ENCODE peak calls at places on chromosomes 5 and 9, in nine cellular contexts. One of them, this sample, is unnamed.

GRCh38 chr5:81171769-81172168 is 61.4 kb upstream of the CKMT2 start:
- DNase-seq in NCI-H345: no peak
- DNase-seq in PC-3: peak
- DNase-seq in sigmoid colon: no peak
- DNase-seq in left lung: no peak
- DNase-seq in psoas muscle: no peak
- DNase-seq in stimulated activated CD4-positive, alpha-beta T cell treated with anti-CD3 and anti-CD28 coated beads, Interleukin-2, amount 100 ng/mL, for 48 hours: no peak
- DNase-seq in foreskin fibroblast: no peak
- DNase-seq in neuronal stem cell: no peak
- DNase-seq in this sample: no peak

GRCh38 chr5:54985301-54986268 is at the start of gene ESM1:
- DNase-seq in sigmoid colon: no peak
- DNase-seq in foreskin fibroblast: peak
- DNase-seq in PC-3: peak
- DNase-seq in NCI-H345: no peak
- DNase-seq in stimulated activated CD4-positive, alpha-beta T cell treated with anti-CD3 and anti-CD28 coated beads, Interleukin-2, amount 100 ng/mL, for 48 hours: no peak
- DNase-seq in left lung: peak
- DNase-seq in psoas muscle: no peak
- DNase-seq in neuronal stem cell: no peak
- DNase-seq in this sample: no peak

GRCh38 chr9:130073373-130073772 is 19.7 kb downstream of the GPR107 start:
- DNase-seq in psoas muscle: no peak
- DNase-seq in NCI-H345: no peak
- DNase-seq in neuronal stem cell: no peak
- DNase-seq in foreskin fibroblast: peak
- DNase-seq in stimulated activated CD4-positive, alpha-beta T cell treated with anti-CD3 and anti-CD28 coated beads, Interleukin-2, amount 100 ng/mL, for 48 hours: no peak
- DNase-seq in left lung: no peak
- DNase-seq in sigmoid colon: no peak
- DNase-seq in PC-3: no peak
- DNase-seq in this sample: no peak

GRCh38 chr5:68193481-68194036 is 22.0 kb upstream of the PIK3R1 start:
- DNase-seq in neuronal stem cell: no peak
- DNase-seq in NCI-H345: no peak
- DNase-seq in foreskin fibroblast: no peak
- DNase-seq in stimulated activated CD4-positive, alpha-beta T cell treated with anti-CD3 and anti-CD28 coated beads, Interleukin-2, amount 100 ng/mL, for 48 hours: no peak
- DNase-seq in PC-3: no peak
- DNase-seq in left lung: no peak
- DNase-seq in psoas muscle: no peak
- DNase-seq in sigmoid colon: no peak
- DNase-seq in this sample: no peak

GRCh38 chr9:7067169-7067568 is 309.4 kb downstream of the KDM4C start:
- DNase-seq in psoas muscle: no peak
- DNase-seq in left lung: no peak
- DNase-seq in PC-3: no peak
- DNase-seq in sigmoid colon: no peak
- DNase-seq in NCI-H345: no peak
- DNase-seq in neuronal stem cell: no peak
- DNase-seq in foreskin fibroblast: no peak
- DNase-seq in stimulated activated CD4-positive, alpha-beta T cell treated with anti-CD3 and anti-CD28 coated beads, Interleukin-2, amount 100 ng/mL, for 48 hours: no peak
- DNase-seq in this sample: no peak

GRCh38 chr5:158727108-158727507 is 372.6 kb downstream of the EBF1 start:
- DNase-seq in stimulated activated CD4-positive, alpha-beta T cell treated with anti-CD3 and anti-CD28 coated beads, Interleukin-2, amount 100 ng/mL, for 48 hours: no peak
- DNase-seq in neuronal stem cell: no peak
- DNase-seq in sigmoid colon: no peak
- DNase-seq in psoas muscle: peak
- DNase-seq in NCI-H345: no peak
- DNase-seq in foreskin fibroblast: no peak
- DNase-seq in PC-3: no peak
- DNase-seq in left lung: no peak
- DNase-seq in this sample: no peak

GRCh38 chr5:156686816-156687215 is 163.3 kb upstream of the PPP1R2B start:
- DNase-seq in psoas muscle: no peak
- DNase-seq in NCI-H345: no peak
- DNase-seq in stimulated activated CD4-positive, alpha-beta T cell treated with anti-CD3 and anti-CD28 coated beads, Interleukin-2, amount 100 ng/mL, for 48 hours: no peak
- DNase-seq in left lung: no peak
- DNase-seq in neuronal stem cell: no peak
- DNase-seq in sigmoid colon: no peak
- DNase-seq in foreskin fibroblast: no peak
- DNase-seq in PC-3: no peak
- DNase-seq in this sample: no peak

GRCh38 chr9:136098210-136098609 is 3.1 kb upstream of the NACC2 start:
- DNase-seq in NCI-H345: no peak
- DNase-seq in psoas muscle: no peak
- DNase-seq in PC-3: no peak
- DNase-seq in left lung: no peak
- DNase-seq in foreskin fibroblast: no peak
- DNase-seq in neuronal stem cell: no peak
- DNase-seq in stimulated activated CD4-positive, alpha-beta T cell treated with anti-CD3 and anti-CD28 coated beads, Interleukin-2, amount 100 ng/mL, for 48 hours: no peak
- DNase-seq in sigmoid colon: no peak
- DNase-seq in this sample: no peak

GRCh38 chr5:55234171-55234700 is 828 bp upstream of the CCNO start:
- DNase-seq in left lung: no peak
- DNase-seq in psoas muscle: no peak
- DNase-seq in foreskin fibroblast: no peak
- DNase-seq in stimulated activated CD4-positive, alpha-beta T cell treated with anti-CD3 and anti-CD28 coated beads, Interleukin-2, amount 100 ng/mL, for 48 hours: no peak
- DNase-seq in neuronal stem cell: no peak
- DNase-seq in sigmoid colon: no peak
- DNase-seq in NCI-H345: peak
- DNase-seq in PC-3: peak
- DNase-seq in this sample: peak

GRCh38 chr9:136493567-136493971 is 10.7 kb upstream of the SEC16A start:
- DNase-seq in stimulated activated CD4-positive, alpha-beta T cell treated with anti-CD3 and anti-CD28 coated beads, Interleukin-2, amount 100 ng/mL, for 48 hours: no peak
- DNase-seq in psoas muscle: no peak
- DNase-seq in sigmoid colon: no peak
- DNase-seq in NCI-H345: no peak
- DNase-seq in neuronal stem cell: no peak
- DNase-seq in PC-3: no peak
- DNase-seq in foreskin fibroblast: no peak
- DNase-seq in left lung: no peak
- DNase-seq in this sample: no peak

GRCh38 chr9:135217836-135218235 is 130.4 kb downstream of the OLFM1 start:
- DNase-seq in NCI-H345: no peak
- DNase-seq in neuronal stem cell: no peak
- DNase-seq in PC-3: no peak
- DNase-seq in stimulated activated CD4-positive, alpha-beta T cell treated with anti-CD3 and anti-CD28 coated beads, Interleukin-2, amount 100 ng/mL, for 48 hours: no peak
- DNase-seq in foreskin fibroblast: no peak
- DNase-seq in sigmoid colon: peak
- DNase-seq in left lung: no peak
- DNase-seq in psoas muscle: peak
- DNase-seq in this sample: no peak

GRCh38 chr9:4366649-4367330 is 66.9 kb upstream of the GLIS3 start:
- DNase-seq in sigmoid colon: peak
- DNase-seq in neuronal stem cell: peak
- DNase-seq in left lung: no peak
- DNase-seq in stimulated activated CD4-positive, alpha-beta T cell treated with anti-CD3 and anti-CD28 coated beads, Interleukin-2, amount 100 ng/mL, for 48 hours: peak
- DNase-seq in foreskin fibroblast: peak
- DNase-seq in psoas muscle: no peak
- DNase-seq in PC-3: peak
- DNase-seq in NCI-H345: peak
- DNase-seq in this sample: peak

GRCh38 chr5:140966293-140967225 is at the start of gene PCDHAC2:
- DNase-seq in stimulated activated CD4-positive, alpha-beta T cell treated with anti-CD3 and anti-CD28 coated beads, Interleukin-2, amount 100 ng/mL, for 48 hours: no peak
- DNase-seq in left lung: peak
- DNase-seq in foreskin fibroblast: no peak
- DNase-seq in psoas muscle: peak
- DNase-seq in NCI-H345: peak
- DNase-seq in sigmoid colon: peak
- DNase-seq in neuronal stem cell: peak
- DNase-seq in PC-3: peak
- DNase-seq in this sample: no peak

GRCh38 chr5:1633605-1634336 is 110.0 kb upstream of the LPCAT1 start:
- DNase-seq in left lung: peak
- DNase-seq in psoas muscle: peak
- DNase-seq in NCI-H345: peak
- DNase-seq in PC-3: peak
- DNase-seq in sigmoid colon: peak
- DNase-seq in foreskin fibroblast: peak
- DNase-seq in neuronal stem cell: peak
- DNase-seq in stimulated activated CD4-positive, alpha-beta T cell treated with anti-CD3 and anti-CD28 coated beads, Interleukin-2, amount 100 ng/mL, for 48 hours: peak
- DNase-seq in this sample: peak

GRCh38 chr5:149902177-149902576 is 42.4 kb downstream of the PDE6A start:
- DNase-seq in psoas muscle: no peak
- DNase-seq in NCI-H345: no peak
- DNase-seq in left lung: no peak
- DNase-seq in neuronal stem cell: no peak
- DNase-seq in sigmoid colon: no peak
- DNase-seq in foreskin fibroblast: no peak
- DNase-seq in stimulated activated CD4-positive, alpha-beta T cell treated with anti-CD3 and anti-CD28 coated beads, Interleukin-2, amount 100 ng/mL, for 48 hours: no peak
- DNase-seq in PC-3: no peak
- DNase-seq in this sample: no peak

GRCh38 chr9:132671620-132672412 is 1.6 kb downstream of the GTF3C4 start:
- DNase-seq in stimulated activated CD4-positive, alpha-beta T cell treated with anti-CD3 and anti-CD28 coated beads, Interleukin-2, amount 100 ng/mL, for 48 hours: no peak
- DNase-seq in left lung: no peak
- DNase-seq in neuronal stem cell: no peak
- DNase-seq in sigmoid colon: no peak
- DNase-seq in psoas muscle: no peak
- DNase-seq in NCI-H345: no peak
- DNase-seq in PC-3: no peak
- DNase-seq in foreskin fibroblast: peak
- DNase-seq in this sample: no peak

GRCh38 chr9:136343121-136343883 is 16.0 kb downstream of the GPSM1 start:
- DNase-seq in stimulated activated CD4-positive, alpha-beta T cell treated with anti-CD3 and anti-CD28 coated beads, Interleukin-2, amount 100 ng/mL, for 48 hours: no peak
- DNase-seq in neuronal stem cell: no peak
- DNase-seq in NCI-H345: no peak
- DNase-seq in foreskin fibroblast: no peak
- DNase-seq in psoas muscle: no peak
- DNase-seq in PC-3: no peak
- DNase-seq in sigmoid colon: no peak
- DNase-seq in left lung: no peak
- DNase-seq in this sample: no peak

GRCh38 chr9:16670791-16671190 is 199.7 kb downstream of the BNC2 start:
- DNase-seq in neuronal stem cell: no peak
- DNase-seq in NCI-H345: no peak
- DNase-seq in stimulated activated CD4-positive, alpha-beta T cell treated with anti-CD3 and anti-CD28 coated beads, Interleukin-2, amount 100 ng/mL, for 48 hours: no peak
- DNase-seq in psoas muscle: no peak
- DNase-seq in PC-3: no peak
- DNase-seq in foreskin fibroblast: no peak
- DNase-seq in left lung: no peak
- DNase-seq in sigmoid colon: no peak
- DNase-seq in this sample: no peak

GRCh38 chr9:33924978-33925797 is 108.2 kb downstream of the UBE2R2 start:
- DNase-seq in neuronal stem cell: peak
- DNase-seq in left lung: no peak
- DNase-seq in foreskin fibroblast: peak
- DNase-seq in psoas muscle: no peak
- DNase-seq in NCI-H345: no peak
- DNase-seq in stimulated activated CD4-positive, alpha-beta T cell treated with anti-CD3 and anti-CD28 coated beads, Interleukin-2, amount 100 ng/mL, for 48 hours: peak
- DNase-seq in sigmoid colon: no peak
- DNase-seq in PC-3: peak
- DNase-seq in this sample: peak

GRCh38 chr5:16579142-16579541 is 37.7 kb downstream of the RETREG1 start:
- DNase-seq in stimulated activated CD4-positive, alpha-beta T cell treated with anti-CD3 and anti-CD28 coated beads, Interleukin-2, amount 100 ng/mL, for 48 hours: no peak
- DNase-seq in PC-3: no peak
- DNase-seq in neuronal stem cell: no peak
- DNase-seq in foreskin fibroblast: no peak
- DNase-seq in sigmoid colon: peak
- DNase-seq in psoas muscle: peak
- DNase-seq in left lung: no peak
- DNase-seq in NCI-H345: peak
- DNase-seq in this sample: no peak

GRCh38 chr9:7490317-7491108 is 309.1 kb downstream of the DMAC1 start:
- DNase-seq in psoas muscle: no peak
- DNase-seq in PC-3: no peak
- DNase-seq in neuronal stem cell: no peak
- DNase-seq in stimulated activated CD4-positive, alpha-beta T cell treated with anti-CD3 and anti-CD28 coated beads, Interleukin-2, amount 100 ng/mL, for 48 hours: no peak
- DNase-seq in NCI-H345: no peak
- DNase-seq in foreskin fibroblast: no peak
- DNase-seq in left lung: no peak
- DNase-seq in sigmoid colon: no peak
- DNase-seq in this sample: no peak

GRCh38 chr5:9716838-9717281 is 86.7 kb upstream of the TAS2R1 start:
- DNase-seq in neuronal stem cell: no peak
- DNase-seq in left lung: no peak
- DNase-seq in stimulated activated CD4-positive, alpha-beta T cell treated with anti-CD3 and anti-CD28 coated beads, Interleukin-2, amount 100 ng/mL, for 48 hours: no peak
- DNase-seq in PC-3: peak
- DNase-seq in NCI-H345: no peak
- DNase-seq in psoas muscle: no peak
- DNase-seq in foreskin fibroblast: peak
- DNase-seq in sigmoid colon: no peak
- DNase-seq in this sample: no peak

GRCh38 chr9:86685556-86685955 is 261.8 kb downstream of the GAS1 start:
- DNase-seq in PC-3: no peak
- DNase-seq in neuronal stem cell: no peak
- DNase-seq in left lung: no peak
- DNase-seq in sigmoid colon: no peak
- DNase-seq in NCI-H345: no peak
- DNase-seq in foreskin fibroblast: no peak
- DNase-seq in psoas muscle: no peak
- DNase-seq in stimulated activated CD4-positive, alpha-beta T cell treated with anti-CD3 and anti-CD28 coated beads, Interleukin-2, amount 100 ng/mL, for 48 hours: no peak
- DNase-seq in this sample: no peak

GRCh38 chr9:18970393-18970792 is 62.6 kb downstream of the SAXO1 start:
- DNase-seq in left lung: no peak
- DNase-seq in NCI-H345: no peak
- DNase-seq in foreskin fibroblast: no peak
- DNase-seq in psoas muscle: no peak
- DNase-seq in PC-3: no peak
- DNase-seq in neuronal stem cell: no peak
- DNase-seq in stimulated activated CD4-positive, alpha-beta T cell treated with anti-CD3 and anti-CD28 coated beads, Interleukin-2, amount 100 ng/mL, for 48 hours: no peak
- DNase-seq in sigmoid colon: no peak
- DNase-seq in this sample: no peak

GRCh38 chr9:20640331-20641187 is 18.3 kb upstream of the MLLT3 start:
- DNase-seq in psoas muscle: peak
- DNase-seq in sigmoid colon: peak
- DNase-seq in foreskin fibroblast: no peak
- DNase-seq in left lung: no peak
- DNase-seq in NCI-H345: peak
- DNase-seq in stimulated activated CD4-positive, alpha-beta T cell treated with anti-CD3 and anti-CD28 coated beads, Interleukin-2, amount 100 ng/mL, for 48 hours: peak
- DNase-seq in neuronal stem cell: no peak
- DNase-seq in PC-3: peak
- DNase-seq in this sample: peak

GRCh38 chr9:35716236-35716635 is 15.8 kb downstream of the TLN1 start:
- DNase-seq in PC-3: no peak
- DNase-seq in foreskin fibroblast: no peak
- DNase-seq in neuronal stem cell: no peak
- DNase-seq in NCI-H345: no peak
- DNase-seq in left lung: no peak
- DNase-seq in sigmoid colon: peak
- DNase-seq in stimulated activated CD4-positive, alpha-beta T cell treated with anti-CD3 and anti-CD28 coated beads, Interleukin-2, amount 100 ng/mL, for 48 hours: no peak
- DNase-seq in psoas muscle: no peak
- DNase-seq in this sample: no peak

GRCh38 chr9:129259373-129259772 is 81.3 kb upstream of the IER5L start:
- DNase-seq in NCI-H345: no peak
- DNase-seq in stimulated activated CD4-positive, alpha-beta T cell treated with anti-CD3 and anti-CD28 coated beads, Interleukin-2, amount 100 ng/mL, for 48 hours: no peak
- DNase-seq in PC-3: no peak
- DNase-seq in left lung: no peak
- DNase-seq in psoas muscle: no peak
- DNase-seq in foreskin fibroblast: no peak
- DNase-seq in sigmoid colon: no peak
- DNase-seq in neuronal stem cell: no peak
- DNase-seq in this sample: no peak

GRCh38 chr5:151298063-151298462 is 5.5 kb downstream of the SLC36A3 start:
- DNase-seq in neuronal stem cell: no peak
- DNase-seq in PC-3: peak
- DNase-seq in foreskin fibroblast: peak
- DNase-seq in NCI-H345: peak
- DNase-seq in left lung: no peak
- DNase-seq in stimulated activated CD4-positive, alpha-beta T cell treated with anti-CD3 and anti-CD28 coated beads, Interleukin-2, amount 100 ng/mL, for 48 hours: no peak
- DNase-seq in sigmoid colon: no peak
- DNase-seq in psoas muscle: no peak
- DNase-seq in this sample: no peak

This sample was measured in stimulated activated naive CD8-positive, alpha-beta T cell treated with anti-CD3 and anti-CD28 coated beads, Interleukin-15, Interleukin-2, amounts not matched to agents 100 U/mL and 50 U/mL, for 24 hours.